ENCODE peak calls at places on chromosomes 12 and 14, in seven cellular contexts. H, U, R, B, K, S and C are unnamed samples.

GRCh38 chr12:70638639-70639349 is 1.6 kb upstream of the PTPRB start:
- DNase-seq in H (no peak), U (no peak), R (no peak), B (no peak), K (no peak), S (no peak), C (no peak)

GRCh38 chr14:69580009-69580577 is 5.4 kb upstream of the CCDC177 start:
- DNase-seq in H (no peak), U (no peak), R (no peak), B (peak), K (peak), S (peak), C (peak)

GRCh38 chr12:87827638-87828264 is 201.4 kb downstream of the C12orf50 start:
- DNase-seq in H (no peak), U (no peak), R (no peak), B (no peak), K (no peak), S (no peak), C (no peak)

GRCh38 chr14:61392297-61392696 is 70.9 kb downstream of the PRKCH start:
- DNase-seq in H (no peak), U (no peak), R (no peak), B (no peak), K (no peak), S (no peak), C (no peak)

GRCh38 chr14:54002653-54003052 is 46.0 kb upstream of the BMP4 start:
- DNase-seq in H (no peak), U (no peak), R (no peak), B (peak), K (no peak), S (no peak), C (peak)

GRCh38 chr14:94987409-94987808 is 169.9 kb downstream of the DICER1 start:
- DNase-seq in H (no peak), U (no peak), R (no peak), B (no peak), K (no peak), S (no peak), C (no peak)

GRCh38 chr14:51653096-51653814 is 1.5 kb downstream of the FRMD6 start:
- DNase-seq in H (no peak), U (no peak), R (no peak), B (no peak), K (no peak), S (no peak), C (no peak)

GRCh38 chr14:54738009-54738408 is 164.6 kb downstream of the GCH1 start:
- DNase-seq in H (no peak), U (no peak), R (peak), B (no peak), K (no peak), S (no peak), C (no peak)

GRCh38 chr12:122842505-122843405 is 7.5 kb downstream of the HIP1R start:
- DNase-seq in H (no peak), U (no peak), R (no peak), B (no peak), K (no peak), S (no peak), C (no peak)

GRCh38 chr12:42277426-42278115 is 39.5 kb upstream of the YAF2 start:
- DNase-seq in H (no peak), U (no peak), R (no peak), B (no peak), K (no peak), S (no peak), C (no peak)

GRCh38 chr12:9910716-9911421 is 21.3 kb downstream of the CLEC2A start:
- DNase-seq in H (no peak), U (no peak), R (no peak), B (no peak), K (no peak), S (no peak), C (no peak)

GRCh38 chr12:121839106-121839992 is 19.3 kb downstream of the HPD start:
- DNase-seq in H (peak), U (peak), R (peak), B (peak), K (peak), S (peak), C (peak)

GRCh38 chr12:118042091-118042490 is 18.9 kb downstream of the WSB2 start:
- DNase-seq in H (no peak), U (no peak), R (no peak), B (no peak), K (no peak), S (no peak), C (no peak)

GRCh38 chr12:6962285-6963015 is 8.0 kb downstream of the PHB2 start:
- DNase-seq in H (peak), U (peak), R (peak), B (no peak), K (no peak), S (no peak), C (no peak)

GRCh38 chr12:131229426-131230339 is 276.0 kb downstream of the ADGRD1 start:
- DNase-seq in H (peak), U (no peak), R (no peak), B (no peak), K (no peak), S (no peak), C (no peak)

GRCh38 chr14:24232645-24233537 is at the start of gene GMPR2:
- DNase-seq in H (no peak), U (no peak), R (no peak), B (no peak), K (no peak), S (no peak), C (no peak)

GRCh38 chr12:94111290-94111689 is 37.1 kb upstream of the PLXNC1 start:
- DNase-seq in H (no peak), U (no peak), R (no peak), B (no peak), K (no peak), S (no peak), C (no peak)

GRCh38 chr12:55741978-55742377 is 944 bp upstream of the GDF11 start:
- DNase-seq in H (no peak), U (no peak), R (no peak), B (no peak), K (no peak), S (no peak), C (no peak)

GRCh38 chr14:96962337-96962736 is 165.2 kb downstream of the VRK1 start:
- DNase-seq in H (no peak), U (no peak), R (no peak), B (no peak), K (no peak), S (no peak), C (no peak)

GRCh38 chr12:109455706-109456105 is 21.4 kb downstream of the KCTD10 start:
- DNase-seq in H (no peak), U (no peak), R (no peak), B (no peak), K (no peak), S (no peak), C (no peak)

GRCh38 chr14:50085570-50086315 is 30.6 kb downstream of the VCPKMT start:
- DNase-seq in H (no peak), U (no peak), R (no peak), B (peak), K (no peak), S (no peak), C (no peak)

GRCh38 chr12:89280833-89281533 is 71.3 kb downstream of the DUSP6 start:
- DNase-seq in H (no peak), U (no peak), R (no peak), B (no peak), K (no peak), S (peak), C (peak)

GRCh38 chr12:22624573-22624907 is 431 bp upstream of the ETNK1 start:
- DNase-seq in H (no peak), U (no peak), R (no peak), B (no peak), K (no peak), S (no peak), C (no peak)

GRCh38 chr12:119988788-119989618 is at the start of gene BICDL1:
- DNase-seq in H (peak), U (peak), R (peak), B (no peak), K (no peak), S (peak), C (peak)

GRCh38 chr12:39692258-39692853 is 72.8 kb upstream of the ABCD2 start:
- DNase-seq in H (no peak), U (no peak), R (no peak), B (no peak), K (no peak), S (no peak), C (no peak)

GRCh38 chr12:1479645-1480044 is 114.7 kb downstream of the FBXL14 start:
- DNase-seq in H (no peak), U (no peak), R (no peak), B (no peak), K (no peak), S (no peak), C (no peak)

DNA sequence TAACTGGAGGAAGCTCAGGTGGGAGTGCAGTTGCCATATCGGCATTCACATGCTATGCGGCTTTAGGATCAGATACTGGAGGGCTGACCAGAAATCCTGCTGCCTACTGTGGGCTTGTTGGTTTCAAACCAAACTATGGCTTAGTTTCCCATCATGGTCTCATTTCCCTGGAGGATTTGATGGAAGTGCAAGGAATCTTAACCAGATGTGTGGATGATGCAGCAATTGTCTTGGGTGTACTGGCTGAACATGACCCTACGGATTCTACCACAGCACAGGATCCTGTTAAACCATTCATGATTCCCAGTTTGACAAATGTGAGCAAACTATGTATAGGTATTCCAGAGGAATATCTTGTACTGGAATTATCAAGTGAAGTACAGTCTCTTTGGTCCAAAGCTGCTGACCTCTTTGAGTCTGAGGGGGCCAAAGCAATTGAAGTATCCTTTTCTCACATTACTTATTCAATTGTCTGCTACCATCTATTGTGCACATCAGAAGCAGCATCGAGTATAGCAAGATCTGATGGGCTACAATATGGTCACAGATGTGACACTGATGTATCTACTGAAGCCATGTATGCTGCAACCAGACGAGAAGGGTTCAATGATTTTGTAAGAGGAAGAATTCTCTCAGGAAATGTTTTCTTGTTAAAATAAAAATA is 42.9 kb downstream of the RALGAPA1 start:
- DNase-seq in H (no peak), U (no peak), R (no peak), B (no peak), K (no peak), S (no peak), C (no peak)
- TF ChIP-seq CTCF in H (no peak), U (no peak), R (no peak), B (no peak), K (no peak), S (no peak), C (no peak)

GRCh38 chr12:129190827-129191226 is 337.5 kb downstream of the GLT1D1 start:
- DNase-seq in H (no peak), U (no peak), R (no peak), B (no peak), K (no peak), S (peak), C (peak)

GRCh38 chr12:129184066-129184695 is 330.9 kb downstream of the GLT1D1 start:
- DNase-seq in H (no peak), U (no peak), R (no peak), B (no peak), K (no peak), S (peak), C (no peak)

GRCh38 chr12:129185855-129186254 is 332.6 kb downstream of the GLT1D1 start:
- DNase-seq in H (no peak), U (no peak), R (no peak), B (no peak), K (no peak), S (no peak), C (no peak)

GRCh38 chr12:129186952-129187351 is 333.7 kb downstream of the GLT1D1 start:
- DNase-seq in H (no peak), U (no peak), R (no peak), B (no peak), K (no peak), S (no peak), C (no peak)
- TF ChIP-seq CTCF in H (no peak), U (no peak), R (no peak), B (no peak), K (no peak), S (no peak), C (no peak)

DNA sequence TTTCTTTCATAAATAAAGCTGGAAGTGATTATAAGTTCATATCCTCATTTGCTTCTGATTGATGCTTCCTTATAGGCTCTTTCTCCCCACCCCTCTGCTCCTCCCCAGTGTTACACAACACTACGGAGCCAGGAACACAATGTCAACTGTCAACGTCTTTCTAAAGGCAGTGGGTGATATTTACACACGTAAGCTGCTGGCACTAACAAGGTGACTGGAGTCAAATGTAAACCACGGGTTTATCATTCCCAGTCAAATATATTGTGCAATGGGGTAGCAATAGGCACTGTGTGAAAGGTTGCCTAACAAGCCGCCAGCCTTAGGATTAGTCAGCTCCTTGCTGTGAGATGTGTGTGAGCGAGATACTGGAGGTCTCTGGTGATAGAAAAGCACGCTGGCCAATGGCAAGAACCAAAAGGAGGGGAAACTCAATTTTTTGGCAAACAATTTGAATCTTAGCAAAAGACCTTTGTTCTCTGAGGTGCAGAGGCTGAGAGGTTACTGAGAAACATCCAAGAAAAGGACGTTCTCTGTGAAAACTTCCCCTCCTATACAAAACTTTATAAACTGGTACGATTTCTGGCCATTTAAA is 22.1 kb upstream of the HECTD1 start:
- DNase-seq in H (peak), U (no peak), R (peak), B (peak), K (peak), S (no peak), C (no peak)
- TF ChIP-seq CTCF in H (no peak), U (no peak), R (no peak), B (no peak), K (no peak), S (no peak), C (no peak)

GRCh38 chr12:49225551-49226166 is 36.8 kb upstream of the TUBA1A start:
- DNase-seq in H (no peak), U (no peak), R (no peak), B (no peak), K (no peak), S (no peak), C (no peak)
- TF ChIP-seq CTCF in H (no peak), U (no peak), R (no peak), B (no peak), K (no peak), S (no peak), C (no peak)

DNA sequence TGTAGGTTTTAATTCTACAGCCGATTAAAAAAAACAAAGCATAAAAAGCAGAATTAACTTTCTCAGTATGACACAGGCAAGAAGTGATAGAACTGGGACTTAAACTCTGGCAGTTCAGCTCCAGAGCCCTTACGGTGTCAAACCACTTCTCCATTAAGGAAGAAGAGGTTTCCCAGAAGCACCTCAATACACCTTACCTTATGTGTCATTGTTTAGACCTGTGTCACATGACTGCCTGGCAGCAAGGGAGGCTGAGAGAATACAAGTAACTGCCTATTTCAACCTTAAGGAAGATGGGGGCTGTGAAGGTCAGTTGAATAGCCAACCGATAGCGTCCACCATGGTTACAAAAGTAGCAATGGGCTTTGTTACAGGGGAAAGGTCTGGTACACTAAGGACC is 54.6 kb upstream of the ARHGAP5 start:
- DNase-seq in H (no peak), U (no peak), R (no peak), B (no peak), K (no peak), S (no peak), C (no peak)
- TF ChIP-seq CTCF in H (no peak), U (no peak), R (no peak), B (no peak), K (no peak), S (no peak), C (no peak)

DNA sequence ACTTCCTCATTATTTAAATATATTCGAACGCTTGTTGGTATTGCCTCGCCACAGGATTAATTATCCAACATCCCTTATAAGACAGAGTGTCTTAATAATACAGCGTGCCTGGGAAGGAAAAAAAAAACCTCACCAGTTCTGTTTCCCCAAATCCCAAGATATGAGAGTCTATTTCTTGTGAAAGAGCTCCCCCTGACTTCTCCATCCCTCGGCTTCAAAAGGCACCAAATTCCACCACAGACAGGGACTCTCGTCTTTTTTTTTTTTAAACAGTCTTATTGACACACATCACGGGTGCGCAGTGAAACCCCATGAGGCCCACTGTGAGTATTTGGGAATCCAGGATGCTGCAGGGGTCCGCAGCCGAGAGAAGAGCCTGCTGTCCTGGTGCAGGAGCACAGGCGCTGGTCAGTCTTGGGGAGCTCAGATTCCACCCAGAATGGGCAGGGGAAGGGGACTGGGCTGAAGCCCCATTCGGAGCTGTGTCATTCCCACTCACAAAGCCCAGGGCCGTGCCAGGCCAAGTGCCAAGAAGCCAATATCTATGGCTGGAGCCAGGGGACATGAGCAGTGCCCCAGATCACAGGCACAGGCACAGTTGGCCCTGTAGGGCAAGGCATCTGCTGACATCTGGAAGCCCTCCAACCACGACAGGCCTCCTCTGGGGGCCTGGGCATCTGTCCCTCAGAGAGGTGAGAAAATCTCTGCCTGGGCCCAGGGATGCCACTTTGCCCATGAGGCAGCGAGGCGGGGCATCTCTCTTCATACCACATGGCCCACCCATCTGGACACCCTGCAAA is 71.9 kb downstream of the BCL11B start:
- DNase-seq in H (no peak), U (no peak), R (no peak), B (no peak), K (no peak), S (no peak), C (no peak)
- TF ChIP-seq CTCF in H (no peak), U (no peak), R (no peak), B (peak), K (peak), S (no peak), C (no peak)

GRCh38 chr12:129762436-129762835 is 141.4 kb downstream of the TMEM132D start:
- DNase-seq in H (no peak), U (no peak), R (no peak), B (no peak), K (no peak), S (no peak), C (no peak)
- TF ChIP-seq CTCF in H (no peak), U (no peak), R (no peak), B (no peak), K (no peak), S (no peak), C (no peak)

GRCh38 chr14:103186894-103187586 is 63.8 kb downstream of the TNFAIP2 start:
- DNase-seq in H (no peak), U (no peak), R (no peak), B (no peak), K (no peak), S (no peak), C (no peak)

GRCh38 chr14:103187911-103188310 is 64.7 kb downstream of the TNFAIP2 start:
- DNase-seq in H (no peak), U (no peak), R (no peak), B (no peak), K (no peak), S (no peak), C (no peak)

GRCh38 chr14:103190731-103191130 is 67.5 kb downstream of the TNFAIP2 start:
- DNase-seq in H (no peak), U (no peak), R (no peak), B (no peak), K (no peak), S (no peak), C (no peak)

GRCh38 chr14:103189481-103190470 is 66.5 kb downstream of the TNFAIP2 start:
- DNase-seq in H (no peak), U (no peak), R (no peak), B (no peak), K (no peak), S (no peak), C (no peak)

GRCh38 chr14:103188691-103189480 is 65.6 kb downstream of the TNFAIP2 start:
- DNase-seq in H (peak), U (no peak), R (no peak), B (no peak), K (no peak), S (peak), C (peak)
- TF ChIP-seq CTCF in H (peak), U (no peak), R (peak), B (peak), K (peak), S (no peak), C (no peak)